ENCODE peak calls at places on chromosomes 2 and 18, in seven cellular contexts. One of them, this sample, is unnamed.
A peak's percentile ranks its signal among the peaks of the same experiment; 100 is the strongest.

GRCh38 chr2:235027558-235028214 is 75.9 kb downstream of the SH3BP4 start:
- DNase-seq in NCI-H526 treated with DMSO at 0.1 percent for 48 hours: no peak
- DNase-seq in Right ventricle myocardium superior: peak; percentile 40
- DNase-seq in T-cell: no peak
- DNase-seq in BE2C: peak; percentile 36
- DNase-seq in HFFc6: peak; percentile 80
- DNase-seq in ecto neural progenitor cell: no peak
- DNase-seq in this sample: no peak

GRCh38 chr2:180177534-180177933 is 170.4 kb upstream of the CWC22 start:
- DNase-seq in NCI-H526 treated with DMSO at 0.1 percent for 48 hours: no peak
- DNase-seq in Right ventricle myocardium superior: no peak
- DNase-seq in T-cell: no peak
- DNase-seq in BE2C: no peak
- DNase-seq in HFFc6: no peak
- DNase-seq in ecto neural progenitor cell: no peak
- DNase-seq in this sample: no peak

GRCh38 chr2:145631561-145631960 is 1111.6 kb upstream of the ZEB2 start:
- DNase-seq in NCI-H526 treated with DMSO at 0.1 percent for 48 hours: no peak
- DNase-seq in Right ventricle myocardium superior: no peak
- DNase-seq in T-cell: no peak
- DNase-seq in BE2C: no peak
- DNase-seq in HFFc6: no peak
- DNase-seq in ecto neural progenitor cell: no peak
- DNase-seq in this sample: no peak

GRCh38 chr18:77013777-77014525 is 118.6 kb downstream of the MBP start:
- DNase-seq in NCI-H526 treated with DMSO at 0.1 percent for 48 hours: no peak
- DNase-seq in Right ventricle myocardium superior: peak; percentile 73
- DNase-seq in T-cell: no peak
- DNase-seq in BE2C: no peak
- DNase-seq in HFFc6: no peak
- DNase-seq in ecto neural progenitor cell: no peak
- DNase-seq in this sample: no peak

GRCh38 chr2:157442636-157443035 is 1.3 kb downstream of the CYTIP start:
- DNase-seq in NCI-H526 treated with DMSO at 0.1 percent for 48 hours: no peak
- DNase-seq in Right ventricle myocardium superior: no peak
- DNase-seq in T-cell: no peak
- DNase-seq in BE2C: no peak
- DNase-seq in HFFc6: no peak
- DNase-seq in ecto neural progenitor cell: no peak
- DNase-seq in this sample: peak; percentile 56

GRCh38 chr2:231717281-231718180 is 9.2 kb downstream of the PTMA start:
- DNase-seq in NCI-H526 treated with DMSO at 0.1 percent for 48 hours: no peak
- DNase-seq in Right ventricle myocardium superior: peak; percentile 62
- DNase-seq in T-cell: peak; percentile 25
- DNase-seq in BE2C: peak; percentile 90
- DNase-seq in HFFc6: peak; percentile 53
- DNase-seq in ecto neural progenitor cell: no peak
- DNase-seq in this sample: no peak

GRCh38 chr18:32920796-32921787 is 148.3 kb upstream of the KLHL14 start:
- DNase-seq in NCI-H526 treated with DMSO at 0.1 percent for 48 hours: no peak
- DNase-seq in Right ventricle myocardium superior: no peak
- DNase-seq in T-cell: no peak
- DNase-seq in BE2C: no peak
- DNase-seq in HFFc6: peak; percentile 39
- DNase-seq in ecto neural progenitor cell: no peak
- DNase-seq in this sample: no peak

GRCh38 chr2:127564429-127565260 is 29.2 kb downstream of the MYO7B start:
- DNase-seq in NCI-H526 treated with DMSO at 0.1 percent for 48 hours: no peak
- DNase-seq in Right ventricle myocardium superior: no peak
- DNase-seq in T-cell: no peak
- DNase-seq in BE2C: no peak
- DNase-seq in HFFc6: no peak
- DNase-seq in ecto neural progenitor cell: no peak
- DNase-seq in this sample: no peak

GRCh38 chr2:100568989-100569388 is 6.2 kb downstream of the PDCL3 start:
- DNase-seq in NCI-H526 treated with DMSO at 0.1 percent for 48 hours: no peak
- DNase-seq in Right ventricle myocardium superior: no peak
- DNase-seq in T-cell: no peak
- DNase-seq in BE2C: no peak
- DNase-seq in HFFc6: no peak
- DNase-seq in ecto neural progenitor cell: no peak
- DNase-seq in this sample: no peak

GRCh38 chr2:223222397-223222796 is 170.4 kb downstream of the KCNE4 start:
- DNase-seq in NCI-H526 treated with DMSO at 0.1 percent for 48 hours: no peak
- DNase-seq in Right ventricle myocardium superior: no peak
- DNase-seq in T-cell: no peak
- DNase-seq in BE2C: no peak
- DNase-seq in HFFc6: no peak
- DNase-seq in ecto neural progenitor cell: no peak
- DNase-seq in this sample: no peak

GRCh38 chr2:39530423-39530866 is 93.4 kb upstream of the MAP4K3 start:
- DNase-seq in NCI-H526 treated with DMSO at 0.1 percent for 48 hours: no peak
- DNase-seq in Right ventricle myocardium superior: no peak
- DNase-seq in T-cell: no peak
- DNase-seq in BE2C: no peak
- DNase-seq in HFFc6: peak; percentile 79
- DNase-seq in ecto neural progenitor cell: no peak
- DNase-seq in this sample: no peak

GRCh38 chr18:48951448-48952286 is 902 bp upstream of the SMAD7 start:
- DNase-seq in NCI-H526 treated with DMSO at 0.1 percent for 48 hours: peak; percentile 78
- DNase-seq in Right ventricle myocardium superior: peak; percentile 92
- DNase-seq in T-cell: peak; percentile 75
- DNase-seq in BE2C: peak; percentile 78
- DNase-seq in HFFc6: peak; percentile 76
- DNase-seq in ecto neural progenitor cell: peak; percentile 86
- DNase-seq in this sample: peak; percentile 71

GRCh38 chr2:226031078-226031937 is 631.8 kb downstream of the NYAP2 start:
- DNase-seq in NCI-H526 treated with DMSO at 0.1 percent for 48 hours: peak; percentile 69
- DNase-seq in Right ventricle myocardium superior: peak; percentile 78
- DNase-seq in T-cell: peak; percentile 8
- DNase-seq in BE2C: peak; percentile 52
- DNase-seq in HFFc6: peak; percentile 41
- DNase-seq in ecto neural progenitor cell: peak; percentile 86
- DNase-seq in this sample: no peak

This sample was measured in CD4-positive, CD25-positive, alpha-beta regulatory T cell.